ENCODE peak calls at places on chromosomes 11 and 22, in six cellular contexts. D, X, C, S, B and R are unnamed samples.

GRCh38 chr11:103637250-103637649 is 399.2 kb upstream of the DDI1 start:
- DNase-seq in S (no peak), X (no peak), C (no peak), B (no peak), D (no peak), R (no peak)

GRCh38 chr22:40258463-40259046 is 80.8 kb downstream of the TNRC6B start:
- DNase-seq in C (no peak), B (no peak), X (no peak), D (no peak), S (no peak), R (no peak)

GRCh38 chr22:40325315-40325714 is 21.0 kb upstream of the ADSL start:
- DNase-seq in C (no peak), B (no peak), S (peak), D (no peak), X (no peak), R (no peak)

GRCh38 chr11:118922745-118923627 is 2.7 kb downstream of the BCL9L start:
- DNase-seq in D (no peak), X (no peak), B (no peak), C (no peak), S (no peak), R (no peak)

GRCh38 chr11:132289590-132290256 is 919.3 kb downstream of the NTM start:
- DNase-seq in D (no peak), C (no peak), B (no peak), S (no peak), X (no peak), R (no peak)

GRCh38 chr11:87223816-87224215 is 186.1 kb downstream of the TMEM135 start:
- DNase-seq in C (peak), B (no peak), X (no peak), S (no peak), D (no peak), R (no peak)

GRCh38 chr22:42553475-42554361 is at the start of gene SERHL2:
- DNase-seq in S (peak), B (peak), X (no peak), C (peak), D (peak), R (peak)

GRCh38 chr11:77278595-77279506 is 22.6 kb downstream of the GDPD4 start:
- DNase-seq in B (no peak), X (no peak), D (no peak), C (no peak), S (no peak), R (no peak)

GRCh38 chr11:115330693-115331482 is 173.3 kb downstream of the CADM1 start:
- DNase-seq in D (no peak), C (no peak), B (no peak), X (no peak), S (no peak), R (no peak)

GRCh38 chr11:12430912-12431311 is 53.5 kb downstream of the PARVA start:
- DNase-seq in B (peak), D (peak), X (no peak), C (peak), S (no peak), R (no peak)

GRCh38 chr11:660281-660680 is 23.2 kb downstream of the DRD4 start:
- DNase-seq in X (no peak), C (no peak), D (no peak), B (no peak), S (no peak), R (no peak)

GRCh38 chr22:26617251-26618199 is at the start of gene CRYBB1:
- DNase-seq in D (no peak), S (no peak), C (no peak), X (no peak), B (no peak), R (peak)

GRCh38 chr11:44782478-44782877 is 55.7 kb downstream of the TSPAN18 start:
- DNase-seq in B (no peak), C (no peak), D (no peak), X (no peak), S (no peak), R (no peak)

GRCh38 chr11:86807356-86807755 is 7.0 kb downstream of the PRSS23 start:
- DNase-seq in S (no peak), B (no peak), D (no peak), C (no peak), X (no peak), R (no peak)

GRCh38 chr11:13009921-13010736 is 1.0 kb downstream of the RASSF10 start:
- DNase-seq in D (no peak), C (no peak), B (no peak), S (no peak), X (no peak), R (no peak)

GRCh38 chr11:76217653-76218160 is 11.4 kb upstream of the WNT11 start:
- DNase-seq in S (no peak), C (no peak), B (no peak), X (no peak), D (no peak), R (peak)

GRCh38 chr11:11536650-11537049 is 85.2 kb downstream of the GALNT18 start:
- DNase-seq in C (no peak), D (no peak), B (no peak), X (no peak), S (no peak), R (no peak)

GRCh38 chr22:30460147-30460546 is 11.7 kb downstream of the SEC14L3 start:
- DNase-seq in D (no peak), S (no peak), C (no peak), B (no peak), X (no peak), R (no peak)

GRCh38 chr11:73206751-73207280 is 11.3 kb upstream of the P2RY2 start:
- DNase-seq in S (no peak), C (no peak), D (no peak), X (no peak), B (no peak), R (no peak)

GRCh38 chr11:134483857-134484256 is 71.8 kb upstream of the B3GAT1 start:
- DNase-seq in S (no peak), B (no peak), D (peak), X (no peak), C (no peak), R (no peak)

GRCh38 chr11:35261197-35261596 is 122.2 kb downstream of the CD44 start:
- DNase-seq in B (no peak), C (no peak), S (no peak), X (no peak), D (no peak), R (no peak)

GRCh38 chr11:108947654-108948570 is 283.0 kb downstream of the DDX10 start:
- DNase-seq in S (no peak), B (no peak), D (no peak), X (peak), C (no peak), R (no peak)

GRCh38 chr11:112334381-112334780 is 73.7 kb upstream of the PLET1 start:
- DNase-seq in D (no peak), X (no peak), S (no peak), B (no peak), C (no peak), R (no peak)

GRCh38 chr11:1706634-1707400 is 9.8 kb downstream of the KRTAP5-6 start:
- DNase-seq in S (no peak), D (no peak), C (no peak), X (no peak), B (no peak), R (peak)